ENCODE peak calls at places on chromosome 15, in six cellular contexts. F is IMR-90, Z is upper lobe of left lung, B is K562, R is GM23338, J is body of pancreas. C is an unnamed sample. For H3K36me3, the result is how much of the 10 kb centered on the place peaks cover.

GRCh38 chr15:77419836-77420609 is at the start of gene PEAK1:
- DNase-seq in F (peak), Z (peak), B (peak), R (peak), J (peak), C (peak)

GRCh38 chr15:98292442-98293240 is 332.1 kb downstream of the ARRDC4 start:
- DNase-seq in F (no peak), Z (peak), B (peak), R (peak), J (peak), C (peak)

GRCh38 chr15:66766282-66767228 is 64.5 kb downstream of the SMAD6 start:
- DNase-seq in F (peak), Z (no peak), B (no peak), R (no peak), J (no peak), C (no peak)

GRCh38 chr15:39969871-39970270 is 36.0 kb downstream of the EIF2AK4 start:
- DNase-seq in F (peak), Z (peak), B (no peak), R (no peak), J (peak), C (no peak)

GRCh38 chr15:40274350-40275274 is 8.3 kb downstream of the ANKRD63 start:
- DNase-seq in F (peak), Z (peak), B (peak), R (peak), J (peak), C (peak)

GRCh38 chr15:49675051-49675450 is 54.2 kb downstream of the DTWD1 start:
- DNase-seq in F (peak), Z (no peak), B (no peak), R (peak), J (no peak), C (no peak)

GRCh38 chr15:84034831-84035753 is 200.5 kb upstream of the GOLGA6L4 start:
- DNase-seq in F (peak), Z (no peak), B (peak), R (peak), J (peak), C (no peak)

GRCh38 chr15:72515591-72516389 is 41.7 kb downstream of the ARIH1 start:
- DNase-seq in F (peak), Z (no peak), B (no peak), R (no peak), J (no peak), C (no peak)

GRCh38 chr15:77507151-77507847 is 86.6 kb downstream of the HMG20A start:
- DNase-seq in F (no peak), Z (peak), B (no peak), R (no peak), J (peak), C (peak)

GRCh38 chr15:51864408-51865056 is 35.1 kb downstream of the TMOD3 start:
- DNase-seq in F (peak), Z (no peak), B (no peak), R (peak), J (no peak), C (no peak)

DNA sequence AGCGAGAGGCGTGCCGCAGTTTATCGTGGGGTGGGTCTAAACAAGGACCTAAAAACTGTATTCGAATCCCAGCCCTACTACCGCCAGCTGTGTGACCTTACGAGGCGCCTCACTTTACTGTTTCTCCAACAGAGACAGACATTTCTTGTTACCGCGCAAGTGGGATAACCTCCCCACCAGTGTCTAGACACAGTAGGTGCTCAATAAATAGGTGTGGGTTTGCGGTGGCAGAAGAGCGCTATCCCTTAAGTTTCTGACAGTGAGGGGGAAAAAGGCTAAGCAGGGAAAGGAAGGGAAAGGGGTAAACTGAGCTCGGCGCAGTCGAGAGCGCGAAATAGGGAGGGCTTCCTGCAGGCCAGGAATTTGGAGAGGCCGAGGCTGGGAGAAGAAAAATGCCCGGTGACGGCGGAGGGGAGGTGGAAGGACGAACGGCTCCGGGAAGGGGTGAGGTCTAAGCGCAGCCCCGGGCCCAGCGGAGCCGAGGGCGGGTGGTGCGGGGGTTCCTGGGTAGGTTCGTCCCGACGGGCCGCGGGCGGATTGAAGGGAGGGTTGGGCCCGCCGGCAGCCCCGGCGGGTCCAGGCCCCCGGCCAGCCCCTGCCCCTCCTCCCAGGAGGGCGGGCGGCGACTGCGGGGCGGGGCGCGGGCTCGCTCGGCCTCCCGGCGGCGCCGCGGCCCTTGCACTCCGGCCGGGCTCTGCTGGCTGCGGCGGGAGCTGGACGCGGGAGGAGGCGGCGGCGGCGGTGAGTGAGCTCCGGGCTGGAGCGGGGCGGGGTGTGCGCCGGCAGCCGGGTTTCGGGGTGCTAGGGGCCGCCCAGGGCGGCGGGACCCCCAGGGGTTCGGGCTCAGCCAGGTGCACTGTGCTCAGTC is at the start of gene CGNL1:
- DNase-seq in F (no peak), Z (peak), B (peak), R (peak), J (peak), C (peak)
- H3K4me3 ChIP-seq in F (peak), Z (peak), B (no peak), R (peak), J (peak), C (peak)

GRCh38 chr15:64742385-64742784 is 33.0 kb downstream of the RBPMS2 start:
- DNase-seq in F (no peak), Z (no peak), B (no peak), R (no peak), J (no peak), C (no peak)
- H3K36me3 ChIP-seq in F (under half), Z (under half), B (under half), R (under half), J (under half), C (under half)

GRCh38 chr15:73987646-73988045 is 4.4 kb downstream of the STOML1 start:
- DNase-seq in F (no peak), Z (no peak), B (no peak), R (no peak), J (no peak), C (no peak)

GRCh38 chr15:73986055-73986775 is 5.9 kb downstream of the STOML1 start:
- DNase-seq in F (no peak), Z (no peak), B (no peak), R (no peak), J (no peak), C (no peak)

GRCh38 chr15:73988075-73988969 is 3.8 kb downstream of the STOML1 start:
- DNase-seq in F (peak), Z (no peak), B (no peak), R (no peak), J (peak), C (no peak)

GRCh38 chr15:73985101-73985873 is 6.8 kb downstream of the STOML1 start:
- DNase-seq in F (peak), Z (no peak), B (no peak), R (no peak), J (no peak), C (no peak)

GRCh38 chr15:73986776-73987056 is 5.4 kb downstream of the STOML1 start:
- DNase-seq in F (no peak), Z (no peak), B (no peak), R (no peak), J (no peak), C (no peak)
- TF ChIP-seq CTCF in F (no peak), Z (no peak), B (no peak), R (no peak), J (no peak), C (no peak)

GRCh38 chr15:55221090-55222011 is 24.6 kb upstream of the RSL24D1 start:
- DNase-seq in F (peak), Z (peak), B (no peak), R (peak), J (peak), C (no peak)
- H3K4me3 ChIP-seq in F (peak), Z (no peak), B (no peak), R (no peak), J (no peak), C (no peak)

GRCh38 chr15:42729409-42729808 is 7.5 kb downstream of the CDAN1 start:
- DNase-seq in F (no peak), Z (no peak), B (no peak), R (no peak), J (no peak), C (no peak)
- H3K36me3 ChIP-seq in F (half or more), Z (half or more), B (half or more), R (under half), J (under half), C (under half)

DNA sequence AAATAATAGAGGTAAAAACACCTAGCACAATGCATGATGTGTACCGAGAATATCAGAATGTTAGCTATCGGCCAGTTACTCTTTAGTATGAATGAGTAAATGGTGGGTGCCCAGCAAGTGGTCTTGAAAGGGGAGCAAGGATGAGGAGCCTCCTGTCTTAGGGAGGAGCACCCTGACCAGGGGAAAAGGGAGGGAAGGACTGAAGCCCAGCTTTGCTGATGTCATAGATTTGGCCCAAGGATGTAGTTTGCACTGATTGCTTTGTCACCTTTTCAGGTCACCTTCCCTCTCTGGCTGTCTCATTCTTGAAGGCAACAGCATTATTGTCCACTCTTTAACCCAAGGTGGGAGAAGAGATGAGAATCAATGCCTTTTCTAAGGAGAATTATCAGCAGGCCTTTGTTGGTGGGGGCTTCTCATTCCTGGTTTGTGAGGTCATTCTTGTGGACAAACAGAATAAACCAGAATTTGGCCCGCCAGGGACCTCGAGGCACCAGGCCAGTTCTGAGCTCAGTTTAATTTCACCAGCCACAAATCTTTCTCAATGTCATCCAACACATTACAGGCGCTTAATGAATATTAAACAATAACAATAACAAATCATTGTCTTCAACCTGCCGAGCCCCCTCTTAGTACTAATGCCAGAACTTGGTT is 231.3 kb downstream of the VPS13C start:
- DNase-seq in F (no peak), Z (no peak), B (no peak), R (no peak), J (no peak), C (no peak)
- TF ChIP-seq CTCF in F (no peak), Z (no peak), B (no peak), R (no peak), J (no peak), C (no peak)

DNA sequence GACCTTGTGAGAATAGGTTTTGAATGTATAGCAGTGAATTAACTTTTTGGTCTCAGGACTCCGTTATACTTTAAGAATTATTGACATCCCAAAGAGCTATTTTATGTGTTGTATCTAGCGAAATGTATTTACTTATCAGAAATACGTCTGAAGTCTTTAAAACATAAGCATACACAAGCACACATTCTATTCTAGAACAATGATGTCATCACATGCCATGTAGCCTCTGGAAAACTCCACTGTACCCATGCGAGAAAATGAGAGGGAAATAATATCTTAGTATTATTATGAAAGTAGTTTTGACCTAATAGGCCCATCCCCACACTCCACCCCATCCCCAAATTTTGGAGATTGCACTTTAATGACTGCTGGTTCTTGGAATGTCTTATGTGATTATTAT is 1.5 kb downstream of the POLR2M start:
- DNase-seq in F (peak), Z (no peak), B (no peak), R (no peak), J (no peak), C (no peak)
- H3K4me3 ChIP-seq in F (peak), Z (peak), B (peak), R (peak), J (no peak), C (no peak)

GRCh38 chr15:71496336-71496955 is 313.9 kb upstream of the NR2E3 start:
- DNase-seq in F (peak), Z (no peak), B (no peak), R (no peak), J (no peak), C (no peak)

GRCh38 chr15:71494565-71494964 is 315.8 kb upstream of the NR2E3 start:
- DNase-seq in F (no peak), Z (no peak), B (no peak), R (no peak), J (no peak), C (no peak)

GRCh38 chr15:71489570-71489969 is 320.8 kb upstream of the NR2E3 start:
- DNase-seq in F (no peak), Z (no peak), B (no peak), R (no peak), J (no peak), C (no peak)

GRCh38 chr15:71493526-71493925 is 316.8 kb upstream of the NR2E3 start:
- DNase-seq in F (no peak), Z (no peak), B (no peak), R (no peak), J (no peak), C (no peak)

GRCh38 chr15:71495381-71495780 is 315.0 kb upstream of the NR2E3 start:
- DNase-seq in F (no peak), Z (no peak), B (no peak), R (no peak), J (no peak), C (no peak)
- H3K36me3 ChIP-seq in F (under half), Z (under half), B (under half), R (under half), J (under half), C (under half)

C was measured in testis.